ENCODE peak calls at places on chromosomes 16 and 17, in eight cellular contexts. D, W, E, P, N, Z, Y and V are unnamed samples.

GRCh38 chr17:27481327-27481726 is 25.1 kb downstream of the KSR1 start:
- ATAC-seq in Z (no peak), D (no peak), W (peak; percentile 97), P (peak; percentile 89), N (no peak), Y (peak; percentile 98), E (no peak), V (no peak)

GRCh38 chr17:21268596-21269188 is 15.5 kb upstream of the NATD1 start:
- ATAC-seq in D (no peak), Z (no peak), E (no peak), N (no peak), Y (peak; percentile 13), P (no peak), W (no peak), V (no peak)

GRCh38 chr17:68457168-68457538 is at the start of gene WIPI1:
- ATAC-seq in P (no peak), E (no peak), Z (no peak), N (peak; percentile 26), Y (no peak), W (peak; percentile 44), D (peak; percentile 4), V (peak; percentile 17)

GRCh38 chr17:39799395-39799794 is 61.7 kb downstream of the GRB7 start:
- ATAC-seq in D (no peak), W (no peak), Y (no peak), E (no peak), P (no peak), Z (no peak), N (no peak), V (no peak)

GRCh38 chr17:68029512-68030215 is 5.9 kb upstream of the KPNA2 start:
- ATAC-seq in W (no peak), D (no peak), Y (no peak), E (no peak), P (no peak), N (no peak), Z (no peak), V (no peak)

GRCh38 chr17:77847211-77848085 is 111.1 kb upstream of the TNRC6C start:
- ATAC-seq in E (peak; percentile 15), W (no peak), Y (no peak), P (no peak), D (no peak), N (no peak), Z (no peak), V (no peak)

GRCh38 chr16:13994239-13995106 is 74.5 kb downstream of the ERCC4 start:
- ATAC-seq in E (no peak), Z (peak; percentile 76), N (no peak), P (no peak), Y (no peak), W (no peak), D (no peak), V (no peak)

GRCh38 chr16:64391009-64391663 is 730.7 kb downstream of the CDH11 start:
- ATAC-seq in P (no peak), Z (no peak), Y (no peak), N (peak; percentile 98), E (peak; percentile 73), D (peak; percentile 58), W (no peak), V (no peak)

GRCh38 chr17:4340914-4341615 is 25.4 kb downstream of the UBE2G1 start:
- ATAC-seq in N (no peak), Y (no peak), D (no peak), W (no peak), E (no peak), Z (no peak), P (peak; percentile 25), V (no peak)

GRCh38 chr17:13306310-13306962 is 288.6 kb upstream of the ELAC2 start:
- ATAC-seq in E (no peak), Y (no peak), Z (no peak), W (no peak), P (peak; percentile 58), N (peak; percentile 70), D (no peak), V (peak; percentile 53)

GRCh38 chr16:25488435-25488834 is 203.3 kb upstream of the HS3ST4 start:
- ATAC-seq in P (no peak), D (no peak), Z (no peak), E (no peak), N (no peak), Y (no peak), W (no peak), V (no peak)

GRCh38 chr16:29911676-29912010 is 11.4 kb downstream of the ASPHD1 start:
- ATAC-seq in D (no peak), N (no peak), Y (no peak), Z (no peak), E (no peak), P (no peak), W (no peak), V (no peak)

GRCh38 chr17:21275047-21275578 is 9.4 kb upstream of the MAP2K3 start:
- ATAC-seq in N (no peak), P (no peak), Z (no peak), D (no peak), E (no peak), W (no peak), Y (peak; percentile 18), V (no peak)